ENCODE peak calls at places on chromosomes 7 and 10, in ten cellular contexts. H, X, Q, Y, E, J, A, M, C and I are unnamed samples.

GRCh38 chr10:228366-228765 is 93.1 kb downstream of the ZMYND11 start:
- DNase-seq in A (no peak), X (no peak), Q (no peak), Y (no peak), M (no peak), J (no peak), H (no peak), E (no peak), C (no peak), I (no peak)

GRCh38 chr10:62818426-62819011 is 2.4 kb upstream of the EGR2 start:
- DNase-seq in E (no peak), A (peak), J (no peak), H (peak), C (no peak), M (peak), Y (peak), Q (no peak), X (peak), I (no peak)

GRCh38 chr10:75428434-75429158 is 2.8 kb upstream of the LRMDA start:
- DNase-seq in H (no peak), Y (no peak), E (peak), Q (no peak), X (peak), A (no peak), M (peak), C (no peak), J (peak), I (no peak)

GRCh38 chr7:98771519-98772241 is 98.1 kb downstream of the TMEM130 start:
- DNase-seq in Y (no peak), Q (no peak), H (no peak), X (peak), M (no peak), C (peak), A (peak), J (peak), E (no peak), I (no peak)

GRCh38 chr10:133019651-133020050 is 68.1 kb upstream of the ADGRA1 start:
- DNase-seq in C (no peak), X (no peak), J (no peak), M (no peak), Y (no peak), A (no peak), Q (no peak), E (no peak), H (no peak), I (no peak)

GRCh38 chr7:127409629-127410028 is 17.1 kb upstream of the ZNF800 start:
- DNase-seq in Y (no peak), X (no peak), Q (no peak), H (no peak), J (no peak), C (no peak), E (no peak), M (no peak), A (no peak), I (no peak)

GRCh38 chr10:55820071-55820470 is 541.0 kb downstream of the ZWINT start:
- DNase-seq in E (no peak), C (no peak), H (no peak), Q (no peak), Y (no peak), J (no peak), A (no peak), M (no peak), X (no peak), I (no peak)

GRCh38 chr7:68980011-68980410 is 618.3 kb upstream of the AUTS2 start:
- DNase-seq in H (no peak), Q (no peak), M (no peak), C (no peak), X (no peak), A (no peak), E (no peak), Y (no peak), J (no peak), I (no peak)

GRCh38 chr10:92180326-92180881 is 110.5 kb downstream of the CPEB3 start:
- DNase-seq in Q (no peak), H (no peak), A (no peak), Y (no peak), J (no peak), X (no peak), C (no peak), E (no peak), M (no peak), I (no peak)

GRCh38 chr7:93320856-93321255 is 88.7 kb downstream of the VPS50 start:
- DNase-seq in Y (no peak), C (no peak), M (no peak), H (no peak), E (no peak), J (no peak), Q (no peak), X (no peak), A (no peak), I (no peak)

GRCh38 chr7:101817031-101817929 is at the start of gene CUX1:
- DNase-seq in H (peak), X (peak), C (peak), A (peak), M (no peak), J (no peak), Y (peak), E (peak), Q (no peak), I (no peak)

GRCh38 chr7:135979674-135980660 is 2.8 kb upstream of the MTPN start:
- DNase-seq in E (no peak), C (no peak), X (no peak), H (no peak), M (peak), Q (no peak), J (peak), Y (no peak), A (no peak), I (no peak)

GRCh38 chr10:15603446-15604011 is 116.2 kb downstream of the ITGA8 start:
- DNase-seq in X (no peak), C (no peak), Y (no peak), H (no peak), E (no peak), Q (no peak), M (no peak), J (no peak), A (no peak), I (no peak)
- TF ChIP-seq POLR2A in X (no peak), C (no peak), Y (no peak), H (no peak), E (no peak), Q (no peak), M (no peak), J (no peak), A (no peak), I (no peak)

GRCh38 chr10:95566121-95566520 is 5.0 kb upstream of the SORBS1 start:
- DNase-seq in Y (no peak), M (no peak), H (no peak), Q (no peak), J (no peak), X (no peak), E (no peak), A (no peak), C (no peak), I (no peak)
- TF ChIP-seq POLR2A in Y (no peak), M (no peak), H (no peak), Q (no peak), J (no peak), X (no peak), E (no peak), A (no peak), C (no peak), I (no peak)

DNA sequence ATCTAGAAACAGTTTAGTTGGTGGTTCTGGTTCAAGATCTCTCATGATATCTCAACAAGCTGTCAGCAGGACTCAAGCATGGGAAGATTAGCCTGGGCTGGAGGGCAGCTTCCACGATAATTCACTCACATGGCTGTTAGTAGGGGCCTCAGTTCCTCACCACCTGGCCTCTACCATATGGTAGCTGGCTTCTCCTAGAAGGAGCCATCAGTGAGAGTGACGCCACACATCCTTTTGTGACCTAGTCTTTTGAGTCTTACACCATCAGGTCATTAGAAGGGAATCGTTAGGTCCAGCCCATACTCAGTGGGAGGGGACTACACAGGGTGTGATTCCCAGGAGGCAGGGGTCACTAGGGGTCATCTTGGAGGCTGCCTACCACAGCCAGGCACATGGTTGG is 239.3 kb upstream of the PLPP4 start:
- DNase-seq in Y (no peak), H (no peak), X (no peak), M (no peak), A (no peak), C (no peak), Q (no peak), E (no peak), J (no peak), I (no peak)
- TF ChIP-seq POLR2A in Y (no peak), H (no peak), X (no peak), M (no peak), A (no peak), C (no peak), Q (no peak), E (no peak), J (no peak), I (no peak)

DNA sequence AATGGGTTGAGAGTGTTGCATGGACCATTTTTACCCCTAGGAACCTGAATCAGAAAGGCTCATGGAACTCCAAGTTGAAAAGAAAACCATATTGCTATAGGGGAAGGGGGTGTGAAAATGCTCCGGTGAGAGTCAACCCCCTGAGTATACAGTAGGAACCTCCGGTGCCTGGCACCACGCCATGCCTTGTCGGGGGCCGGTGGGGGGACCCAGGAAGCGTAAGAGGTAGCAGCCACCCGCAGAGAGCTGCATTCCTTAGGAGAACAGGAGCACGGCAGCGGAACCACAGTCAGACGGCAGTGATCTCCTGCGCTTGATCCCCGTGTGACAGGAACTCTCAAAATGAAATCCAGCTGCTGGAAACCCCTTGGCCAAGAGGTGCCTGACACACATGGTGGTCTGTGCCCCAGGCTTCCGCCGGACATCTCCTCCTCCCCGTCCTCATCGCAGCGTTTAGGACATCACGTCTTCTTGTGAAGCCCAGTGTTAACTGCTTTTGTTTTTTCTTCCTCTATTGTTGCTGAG is 186.7 kb downstream of the CELF2 start:
- DNase-seq in E (no peak), Y (peak), J (no peak), C (no peak), A (no peak), X (no peak), M (peak), H (no peak), Q (no peak), I (no peak)
- TF ChIP-seq POLR2A in E (no peak), Y (no peak), J (no peak), C (no peak), A (no peak), X (no peak), M (no peak), H (no peak), Q (no peak), I (no peak)

DNA sequence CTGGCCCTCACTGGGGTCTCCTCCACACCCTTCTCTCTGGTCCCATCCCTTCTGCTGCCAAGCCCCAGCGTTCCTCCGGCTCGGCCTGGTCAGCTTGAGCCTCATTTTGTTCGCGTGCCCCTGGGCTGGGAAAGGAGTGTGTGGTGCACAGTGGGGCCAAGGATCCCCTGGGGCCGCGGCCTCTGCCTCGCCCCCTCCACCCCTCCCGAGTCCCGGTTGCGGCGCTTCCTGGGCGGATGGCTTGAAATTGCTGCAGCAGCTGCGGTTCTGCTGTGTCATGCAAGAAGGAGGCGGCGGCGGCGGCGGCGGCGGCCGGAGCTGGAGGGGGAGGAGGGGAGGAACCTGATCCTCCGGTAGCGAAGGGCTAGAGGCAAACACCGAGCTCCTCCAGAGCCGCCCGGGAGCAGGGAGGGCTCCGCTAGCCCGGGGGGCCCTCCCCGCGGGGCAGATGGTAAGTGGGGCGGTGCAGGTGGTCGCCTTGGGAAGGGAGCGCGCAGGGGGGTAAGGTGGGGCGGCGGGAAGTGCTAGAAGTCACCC is 217.9 kb upstream of the MKLN1 start:
- DNase-seq in Y (peak), A (peak), J (peak), H (peak), X (peak), E (peak), Q (peak), C (peak), M (peak), I (peak)
- TF ChIP-seq POLR2A in Y (peak), A (peak), J (peak), H (peak), X (peak), E (peak), Q (peak), C (no peak), M (peak), I (peak)

DNA sequence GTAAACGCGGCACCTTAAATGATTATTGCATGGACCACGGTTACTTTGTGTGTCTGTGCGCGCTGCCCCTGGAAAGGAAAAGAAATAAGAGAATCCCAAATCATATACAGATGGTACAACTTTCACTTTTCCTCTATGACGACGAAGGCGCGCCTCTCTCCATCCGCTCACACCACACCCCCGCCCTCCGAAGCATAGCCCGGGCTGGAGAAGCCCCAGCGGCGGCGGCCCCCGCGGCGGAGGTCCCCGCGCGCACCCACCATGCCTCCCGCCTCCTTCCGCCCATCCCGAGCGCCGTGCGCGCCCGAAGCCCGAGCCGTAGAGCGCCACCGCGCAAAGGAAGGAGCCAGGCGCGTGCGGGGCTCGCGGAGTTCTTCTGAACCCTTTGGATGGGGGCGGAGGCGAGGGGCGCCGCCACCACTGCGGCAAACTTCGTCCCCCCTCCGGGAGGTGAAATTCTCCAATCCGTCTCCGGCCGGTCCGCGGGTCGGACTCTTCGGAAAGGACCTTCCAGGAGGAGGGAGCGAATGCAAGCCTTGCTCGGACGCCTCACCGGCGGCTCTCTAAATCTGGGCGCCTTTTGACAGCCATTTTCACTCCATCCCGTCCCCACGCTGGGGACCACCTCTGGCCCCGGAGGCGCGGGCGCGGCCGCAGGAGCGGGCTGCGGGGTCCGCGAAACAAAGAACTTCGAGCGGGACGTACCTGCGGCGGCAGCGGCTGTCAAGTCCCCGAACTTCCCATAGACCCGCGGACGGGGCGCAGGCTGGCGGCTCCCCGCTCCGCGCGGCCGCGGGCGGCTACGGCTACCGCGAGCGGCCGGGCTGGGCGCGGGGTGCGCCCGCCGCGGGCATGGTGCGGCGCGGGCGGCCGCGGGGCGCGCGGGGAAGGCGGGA is 495 bp downstream of the GLI3 start:
- DNase-seq in M (peak), J (peak), C (no peak), Y (peak), H (no peak), Q (peak), A (peak), E (peak), X (peak), I (peak)
- TF ChIP-seq POLR2A in M (no peak), J (no peak), C (no peak), Y (peak), H (no peak), Q (peak), A (no peak), E (no peak), X (peak), I (no peak)

GRCh38 chr7:107169120-107170050 is 582 bp downstream of the HBP1 start:
- DNase-seq in E (peak), H (peak), X (peak), J (peak), Y (peak), C (peak), M (peak), A (peak), Q (peak), I (peak)

GRCh38 chr7:107167483-107168232 is 1.1 kb upstream of the HBP1 start:
- DNase-seq in X (no peak), C (peak), Q (no peak), J (peak), Y (no peak), A (no peak), H (peak), E (peak), M (peak), I (peak)

GRCh38 chr7:107170051-107170661 is 1.4 kb downstream of the HBP1 start:
- DNase-seq in Y (no peak), H (peak), E (peak), Q (no peak), X (no peak), M (no peak), C (no peak), J (no peak), A (no peak), I (no peak)

GRCh38 chr7:107166702-107167426 is 1.9 kb upstream of the HBP1 start:
- DNase-seq in E (no peak), A (no peak), H (no peak), Y (no peak), C (no peak), X (no peak), Q (no peak), M (peak), J (no peak), I (no peak)

GRCh38 chr7:107168233-107169119 is at the start of gene HBP1:
- DNase-seq in J (peak), Y (no peak), X (peak), A (peak), H (peak), M (peak), Q (peak), C (peak), E (peak), I (peak)
- TF ChIP-seq POLR2A in J (peak), Y (peak), X (peak), A (peak), H (peak), M (peak), Q (peak), C (peak), E (no peak), I (peak)